ENCODE peak calls at places on chromosomes 12 and 14, in eight cellular contexts. F is Calu3, K is dorsolateral prefrontal cortex, M is WTC11, Y is GM12865, J is lower leg skin, O is endothelial cell, V is tibial artery. X is an unnamed sample.

GRCh38 chr14:39505812-39506211 is 73.6 kb upstream of the FBXO33 start:
- DNase-seq in F (no peak), K (no peak), M (no peak), Y (no peak), J (no peak), O (no peak), V (no peak), X (no peak)

GRCh38 chr14:63843796-63844195 is 9.0 kb upstream of the SYNE2 start:
- DNase-seq in F (no peak), K (no peak), M (no peak), Y (no peak), J (no peak), O (no peak), V (no peak), X (no peak)

GRCh38 chr12:9735601-9736000 is 2.7 kb upstream of the CLECL1 start:
- DNase-seq in F (no peak), K (no peak), M (no peak), Y (no peak), J (no peak), O (no peak), V (no peak), X (no peak)

GRCh38 chr12:99287136-99287535 is 360.4 kb upstream of the GARIN6 start:
- DNase-seq in F (no peak), K (no peak), M (no peak), Y (no peak), J (no peak), O (no peak), V (no peak), X (no peak)

GRCh38 chr12:106281056-106281782 is 21.3 kb upstream of the TCP11L2 start:
- DNase-seq in F (no peak), K (no peak), M (no peak), Y (no peak), J (no peak), O (no peak), V (no peak), X (no peak)

GRCh38 chr14:98444077-98444476 is 827.9 kb downstream of the BCL11B start:
- DNase-seq in F (no peak), K (no peak), M (no peak), Y (no peak), J (no peak), O (no peak), V (no peak), X (no peak)

GRCh38 chr14:33578461-33579216 is 372.2 kb downstream of the EGLN3 start:
- DNase-seq in F (no peak), K (no peak), M (no peak), Y (no peak), J (no peak), O (no peak), V (no peak), X (no peak)

GRCh38 chr14:56482306-56482705 is 97.3 kb upstream of the TMEM260 start:
- DNase-seq in F (peak; percentile 37), K (no peak), M (peak; percentile 58), Y (peak; percentile 7), J (no peak), O (peak; percentile 47), V (no peak), X (peak; percentile 27)

GRCh38 chr12:8993827-8994226 is 4.5 kb downstream of the KLRG1 start:
- DNase-seq in F (no peak), K (no peak), M (no peak), Y (no peak), J (no peak), O (no peak), V (no peak), X (no peak)

GRCh38 chr14:105885561-105886320 is 359.4 kb downstream of the TMEM121 start:
- DNase-seq in F (no peak), K (peak; percentile 20), M (peak; percentile 1), Y (no peak), J (peak; percentile 46), O (no peak), V (peak; percentile 8), X (no peak)

GRCh38 chr14:38116895-38117294 is 90.8 kb upstream of the SSTR1 start:
- DNase-seq in F (no peak), K (no peak), M (no peak), Y (no peak), J (no peak), O (no peak), V (no peak), X (no peak)

GRCh38 chr14:70947739-70948138 is 40.5 kb downstream of the PCNX1 start:
- DNase-seq in F (no peak), K (no peak), M (no peak), Y (no peak), J (no peak), O (no peak), V (no peak), X (no peak)

GRCh38 chr12:128339121-128339520 is 72.2 kb downstream of the TMEM132C start:
- DNase-seq in F (no peak), K (no peak), M (no peak), Y (no peak), J (no peak), O (no peak), V (no peak), X (no peak)

GRCh38 chr12:67469666-67470065 is 178.9 kb upstream of the DYRK2 start:
- DNase-seq in F (no peak), K (no peak), M (peak; percentile 32), Y (no peak), J (no peak), O (no peak), V (no peak), X (no peak)

GRCh38 chr14:105397350-105397931 is 897 bp upstream of the TEX22 start:
- DNase-seq in F (no peak), K (no peak), M (no peak), Y (no peak), J (no peak), O (no peak), V (no peak), X (no peak)

GRCh38 chr12:52260351-52261210 is 13.9 kb upstream of the KRT86 start:
- DNase-seq in F (no peak), K (no peak), M (no peak), Y (no peak), J (no peak), O (no peak), V (no peak), X (peak; percentile 53)

DNA sequence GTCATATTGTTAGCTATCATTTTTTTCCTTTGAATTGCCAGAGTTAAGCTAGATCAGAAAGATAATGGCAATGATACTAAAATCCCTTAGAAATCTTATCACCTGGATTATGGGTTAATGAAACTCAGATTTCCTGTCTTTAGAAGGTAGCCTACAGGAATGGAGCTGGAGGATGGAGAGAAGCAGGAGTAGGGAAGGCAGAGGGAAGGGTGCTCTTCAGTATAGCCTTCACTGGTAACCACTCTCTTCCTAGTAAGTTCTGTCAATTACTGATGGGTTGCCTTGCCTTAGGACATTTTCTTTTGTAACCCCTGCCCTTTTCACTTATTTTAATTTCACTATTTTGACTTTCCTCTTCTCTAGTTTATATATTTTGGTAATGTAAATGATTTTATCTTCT is 27.8 kb upstream of the ABCD2 start:
- DNase-seq in F (no peak), K (no peak), M (no peak), Y (no peak), J (no peak), O (no peak), V (no peak), X (no peak)
- TF ChIP-seq CTCF in F (no peak), K (no peak), M (no peak), Y (no peak), J (no peak), O (no peak), V (no peak), X (no peak)

DNA sequence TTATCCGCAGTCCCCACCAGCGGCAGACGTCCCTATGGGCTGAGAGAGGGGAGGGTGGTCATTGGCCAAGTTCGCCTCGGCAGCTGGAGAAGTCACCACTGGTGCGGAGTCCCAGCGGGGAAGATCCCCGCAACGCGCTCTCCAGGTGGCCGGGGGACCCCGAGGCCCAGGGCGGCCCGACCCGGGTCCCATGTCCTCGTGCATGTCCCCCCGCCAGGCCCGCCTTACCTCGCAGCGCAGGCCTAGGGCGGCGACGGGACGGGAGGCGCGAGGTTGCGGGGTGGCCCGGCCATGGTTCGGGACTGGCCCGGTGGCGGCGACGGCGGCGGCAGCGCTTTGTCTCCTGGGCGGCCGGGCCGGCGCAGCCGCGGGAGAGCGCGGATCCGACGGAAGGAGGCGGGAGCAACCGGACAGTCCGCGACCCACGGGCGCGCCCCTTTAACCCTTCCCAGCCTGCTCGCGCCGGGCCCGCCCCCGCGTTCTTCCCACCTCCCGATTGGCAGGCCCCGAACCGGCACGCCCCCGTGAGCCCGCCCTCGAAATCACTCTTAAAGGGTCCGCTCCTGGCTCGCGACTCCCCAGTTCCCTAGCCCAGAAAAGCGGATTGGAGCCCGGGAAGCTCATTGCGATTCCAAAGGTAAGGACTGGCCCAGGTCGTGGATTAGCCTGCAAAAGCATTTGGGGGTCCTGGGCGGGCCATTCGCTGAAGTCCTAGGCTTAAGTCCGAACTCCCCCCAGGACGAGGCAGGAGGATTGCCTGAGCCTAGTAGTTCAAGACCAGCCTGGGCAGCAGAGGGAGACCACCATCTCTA is at the start of gene PHETA1:
- DNase-seq in F (peak; percentile 94), K (peak; percentile 89), M (peak; percentile 95), Y (peak; percentile 87), J (peak; percentile 99), O (peak; percentile 92), V (peak; percentile 94), X (peak; percentile 89)
- TF ChIP-seq CTCF in F (peak; percentile 14), K (peak; percentile 58), M (no peak), Y (no peak), J (no peak), O (no peak), V (no peak), X (no peak)

GRCh38 chr12:113877608-113878007 is 88.5 kb downstream of the RBM19 start:
- DNase-seq in F (no peak), K (no peak), M (no peak), Y (no peak), J (no peak), O (no peak), V (no peak), X (no peak)

GRCh38 chr12:113881588-113881987 is 84.5 kb downstream of the RBM19 start:
- DNase-seq in F (no peak), K (no peak), M (no peak), Y (no peak), J (no peak), O (no peak), V (no peak), X (no peak)

GRCh38 chr12:113880993-113881392 is 85.1 kb downstream of the RBM19 start:
- DNase-seq in F (no peak), K (no peak), M (no peak), Y (no peak), J (no peak), O (no peak), V (no peak), X (no peak)

GRCh38 chr12:113880337-113880736 is 85.8 kb downstream of the RBM19 start:
- DNase-seq in F (no peak), K (no peak), M (no peak), Y (no peak), J (no peak), O (no peak), V (no peak), X (no peak)

GRCh38 chr12:113879658-113880057 is 86.5 kb downstream of the RBM19 start:
- DNase-seq in F (no peak), K (no peak), M (no peak), Y (no peak), J (no peak), O (no peak), V (no peak), X (no peak)
- TF ChIP-seq CTCF in F (no peak), K (no peak), M (no peak), Y (no peak), J (no peak), O (no peak), V (no peak), X (no peak)

DNA sequence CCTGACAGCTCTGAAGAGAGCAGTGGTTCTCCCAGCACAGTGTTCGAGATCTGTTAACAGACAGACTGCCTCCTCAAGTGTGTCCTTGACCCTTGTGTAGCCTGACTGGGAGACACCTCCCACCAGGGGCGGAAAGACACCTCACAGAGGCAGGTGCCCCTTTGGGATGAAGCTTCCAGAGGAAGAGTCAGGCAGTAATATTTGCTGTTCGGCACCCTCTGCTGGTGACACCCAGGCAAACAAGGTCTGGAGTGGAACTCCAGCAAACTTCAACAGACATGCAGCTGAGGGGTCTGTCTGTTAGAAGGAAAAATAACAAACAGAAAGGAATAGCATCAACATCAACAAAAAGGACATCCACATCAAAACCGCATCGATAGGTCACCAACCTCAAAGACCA is 21.6 kb upstream of the ABCC9 start:
- DNase-seq in F (no peak), K (no peak), M (no peak), Y (no peak), J (no peak), O (no peak), V (no peak), X (no peak)
- TF ChIP-seq CTCF in F (no peak), K (no peak), M (no peak), Y (no peak), J (no peak), O (no peak), V (no peak), X (peak; percentile 5)